ENCODE peak calls at places on chromosomes 1 and 21, in five cellular contexts. G, Z, M, W and X are unnamed samples.

GRCh38 chr1:6491480-6491962 is at the start of gene PLEKHG5:
- DNase-seq in Z (peak; percentile 59), W (peak; percentile 23), M (peak; percentile 78), G (no peak), X (peak; percentile 71)

GRCh38 chr1:59880001-59880400 is 46.6 kb downstream of the CYP2J2 start:
- DNase-seq in M (peak; percentile 3), Z (no peak), W (no peak), G (no peak), X (no peak)

GRCh38 chr21:42572906-42573495 is 59.3 kb downstream of the SLC37A1 start:
- DNase-seq in M (no peak), W (no peak), Z (no peak), G (no peak), X (no peak)

GRCh38 chr1:73887412-73887811 is 310.6 kb downstream of the LRRIQ3 start:
- DNase-seq in G (no peak), M (no peak), Z (no peak), W (no peak), X (no peak)

GRCh38 chr1:206581571-206581981 is 30.7 kb downstream of the EIF2D start:
- DNase-seq in G (no peak), Z (no peak), M (no peak), W (peak; percentile 30), X (no peak)

GRCh38 chr1:110216844-110217444 is 6.8 kb downstream of the KCNC4 start:
- DNase-seq in M (no peak), Z (no peak), W (no peak), G (no peak), X (no peak)

GRCh38 chr1:96931136-96931535 is 209.6 kb downstream of the PTBP2 start:
- DNase-seq in W (no peak), G (no peak), Z (no peak), M (no peak), X (no peak)

GRCh38 chr1:211324992-211325775 is 1.4 kb upstream of the TRAF5 start:
- DNase-seq in G (no peak), M (no peak), W (no peak), Z (no peak), X (peak; percentile 27)

GRCh38 chr21:34583926-34584563 is 30.9 kb downstream of the RCAN1 start:
- DNase-seq in W (no peak), G (no peak), M (no peak), Z (no peak), X (no peak)

GRCh38 chr1:203327684-203328457 is 22.6 kb downstream of the BTG2 start:
- DNase-seq in Z (no peak), W (peak; percentile 33), G (peak; percentile 75), M (peak; percentile 68), X (no peak)

GRCh38 chr21:46022551-46023107 is 41.1 kb downstream of the COL6A1 start:
- DNase-seq in G (no peak), M (no peak), W (no peak), Z (no peak), X (peak; percentile 33)

GRCh38 chr1:230067441-230067870 is 418 bp downstream of the GALNT2 start:
- DNase-seq in W (no peak), Z (no peak), G (peak; percentile 42), M (peak; percentile 75), X (no peak)

GRCh38 chr1:2001773-2002411 is 1.7 kb downstream of the CFAP74 start:
- DNase-seq in Z (no peak), M (no peak), W (peak; percentile 84), G (no peak), X (no peak)

GRCh38 chr21:39837861-39838359 is 29.3 kb upstream of the PCP4 start:
- DNase-seq in G (no peak), Z (no peak), M (no peak), W (no peak), X (no peak)

GRCh38 chr1:226945106-226945857 is 5.2 kb downstream of the COQ8A start:
- DNase-seq in Z (no peak), G (no peak), W (no peak), M (no peak), X (peak; percentile 53)

GRCh38 chr1:203289281-203289981 is 15.9 kb upstream of the BTG2 start:
- DNase-seq in G (no peak), M (no peak), Z (no peak), W (peak; percentile 30), X (no peak)

DNA sequence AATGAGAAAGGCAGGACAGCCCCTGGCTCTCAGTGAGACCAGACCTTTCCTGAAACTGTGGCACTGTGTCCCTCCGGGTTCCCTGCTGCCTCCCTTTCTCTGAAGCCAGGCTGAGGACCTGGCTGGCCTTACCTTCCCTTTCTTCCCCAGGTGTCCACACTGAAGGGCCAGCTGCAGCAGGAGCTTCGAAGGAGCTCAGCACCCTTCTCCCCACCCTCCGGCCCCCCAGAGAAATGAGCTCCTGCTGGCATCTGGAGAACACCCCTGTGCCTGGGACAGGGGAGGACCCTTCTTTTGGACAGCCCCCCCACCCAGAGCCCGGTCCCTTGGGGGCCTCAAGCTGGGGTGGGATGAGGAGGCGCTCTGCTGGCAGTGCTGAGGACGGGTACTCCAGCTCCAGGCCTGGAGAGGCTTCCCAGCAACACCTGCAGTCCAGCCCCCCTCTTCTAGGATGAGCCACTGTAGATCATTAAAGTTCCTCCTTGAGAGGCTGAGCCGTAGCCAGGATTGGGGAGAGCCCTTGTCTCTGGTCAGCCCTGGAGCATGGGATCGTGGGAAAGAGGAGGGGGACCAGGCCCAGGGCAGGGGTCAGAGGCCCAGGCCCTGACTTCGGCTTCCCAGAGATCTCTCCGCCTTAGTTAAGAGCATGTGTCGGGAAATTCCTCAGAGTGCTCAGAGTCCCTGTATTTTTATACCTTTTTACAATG is 8.1 kb downstream of the MFAP2 start:
- DNase-seq in Z (no peak), W (no peak), G (no peak), M (no peak), X (no peak)
- H2BK12ac ChIP-seq in Z (no peak overlapping the region), W (no peak overlapping the region), G (no peak overlapping the region), M (no peak overlapping the region), X (no peak overlapping the region)

GRCh38 chr1:208134491-208134890 is 109.7 kb downstream of the PLXNA2 start:
- DNase-seq in W (no peak), M (no peak), G (no peak), Z (no peak), X (no peak)

GRCh38 chr1:208136459-208137143 is 107.6 kb downstream of the PLXNA2 start:
- DNase-seq in Z (no peak), M (no peak), W (no peak), G (no peak), X (no peak)

GRCh38 chr1:208135354-208135753 is 108.8 kb downstream of the PLXNA2 start:
- DNase-seq in M (peak; percentile 51), G (no peak), W (no peak), Z (no peak), X (no peak)

GRCh38 chr1:208139434-208140086 is 104.6 kb downstream of the PLXNA2 start:
- DNase-seq in M (no peak), W (no peak), Z (no peak), G (no peak), X (no peak)

DNA sequence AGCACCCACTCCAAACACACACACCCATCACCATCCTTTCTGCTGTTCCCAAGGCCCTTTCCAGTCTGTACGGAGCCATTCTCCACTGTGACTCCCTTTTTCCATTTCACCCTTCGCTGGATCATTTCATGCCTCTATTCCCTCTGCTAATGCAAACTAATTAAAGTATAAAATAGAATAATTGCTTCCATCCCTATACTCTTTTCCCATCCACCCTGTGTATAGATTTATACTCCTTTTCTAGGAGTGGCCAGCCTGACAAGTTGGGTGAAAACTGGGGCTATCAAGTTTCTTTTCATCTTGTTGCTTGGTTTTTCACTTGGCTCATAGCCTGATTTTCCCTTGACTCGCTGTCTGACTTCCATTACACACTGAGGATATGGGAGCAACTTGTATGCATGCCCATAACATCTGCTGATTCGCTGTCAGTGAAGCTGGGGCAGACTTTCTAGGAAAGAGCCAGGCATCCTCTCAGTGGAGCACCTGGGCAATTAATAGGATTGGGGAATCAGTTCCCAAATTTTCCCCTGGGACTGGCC is 107.0 kb downstream of the PLXNA2 start:
- DNase-seq in G (no peak), W (no peak), Z (no peak), M (no peak), X (no peak)
- H2BK12ac ChIP-seq in G (no peak overlapping the region), W (no peak overlapping the region), Z (no peak overlapping the region), M (no peak overlapping the region), X (no peak overlapping the region)

GRCh38 chr1:234938114-234938513 is 190.5 kb downstream of the TOMM20 start:
- DNase-seq in W (no peak), Z (no peak), G (no peak), M (no peak), X (no peak)
- H2BK12ac ChIP-seq in W (no peak overlapping the region), Z (no peak overlapping the region), G (no peak overlapping the region), M (no peak overlapping the region), X (no peak overlapping the region)

DNA sequence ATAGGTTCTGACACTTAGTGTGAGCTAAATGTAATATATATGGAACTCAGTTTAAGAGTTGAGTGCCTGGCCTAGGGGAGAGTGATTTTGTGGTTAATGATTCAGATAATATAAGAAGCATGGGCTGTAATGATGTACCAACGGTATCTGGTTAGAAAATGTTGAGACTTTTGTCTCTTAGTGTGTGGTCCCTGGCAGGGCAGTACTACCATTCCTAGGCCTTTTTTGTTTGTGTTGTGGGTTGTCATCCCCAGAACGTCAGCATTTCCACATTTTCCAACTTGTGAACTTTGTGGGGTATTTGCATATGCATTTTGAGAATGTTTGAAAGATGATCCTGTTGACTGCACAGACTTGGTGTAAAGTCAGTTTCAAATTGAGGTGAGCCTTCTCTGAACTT is 11.4 kb downstream of the NEK7 start:
- DNase-seq in W (no peak), M (peak; percentile 76), G (no peak), Z (no peak), X (no peak)
- H2BK12ac ChIP-seq in W (no peak overlapping the region), M (no peak overlapping the region), G (no peak overlapping the region), Z (no peak overlapping the region), X (no peak overlapping the region)

GRCh38 chr1:38558055-38558454 is 301.5 kb downstream of the RRAGC start:
- DNase-seq in G (no peak), W (no peak), Z (no peak), M (no peak), X (peak; percentile 47)
- H2BK12ac ChIP-seq in G (no peak overlapping the region), W (no peak overlapping the region), Z (no peak overlapping the region), M (no peak overlapping the region), X (no peak overlapping the region)

GRCh38 chr1:180937624-180938225 is 25.0 kb downstream of the KIAA1614 start:
- DNase-seq in G (no peak), W (no peak), M (no peak), Z (no peak), X (no peak)
- H2BK12ac ChIP-seq in G (no peak overlapping the region), W (no peak overlapping the region), M (no peak overlapping the region), Z (no peak overlapping the region), X (no peak overlapping the region)

GRCh38 chr21:29448766-29449165 is 150.0 kb downstream of the BACH1 start:
- DNase-seq in W (no peak), Z (no peak), G (no peak), M (no peak), X (no peak)
- H2BK12ac ChIP-seq in W (no peak overlapping the region), Z (no peak overlapping the region), G (no peak overlapping the region), M (no peak overlapping the region), X (no peak overlapping the region)